ENCODE peak calls at places on chromosomes 4 and X, in four cellular contexts. One of them, this sample, is unnamed.

GRCh38 chrX:110097920-110098319 is 95.0 kb downstream of the TMEM164 start:
- DNase-seq in H1: no peak
- DNase-seq in K562: no peak
- DNase-seq in A549: no peak
- DNase-seq in this sample: no peak

GRCh38 chr4:169384741-169385140 is 114.0 kb upstream of the SH3RF1 start:
- DNase-seq in H1: no peak
- DNase-seq in K562: no peak
- DNase-seq in A549: no peak
- DNase-seq in this sample: no peak

GRCh38 chr4:146134761-146135160 is 40.8 kb upstream of the LSM6 start:
- DNase-seq in K562: no peak
- DNase-seq in A549: no peak
- DNase-seq in H1: no peak
- DNase-seq in this sample: no peak

GRCh38 chr4:88745581-88746163 is 48.0 kb upstream of the NAP1L5 start:
- DNase-seq in A549: no peak
- DNase-seq in K562: no peak
- DNase-seq in H1: no peak
- DNase-seq in this sample: no peak

GRCh38 chr4:128670434-128670999 is 139.0 kb upstream of the JADE1 start:
- DNase-seq in H1: no peak
- DNase-seq in A549: no peak
- DNase-seq in K562: no peak
- DNase-seq in this sample: no peak

GRCh38 chrX:153460826-153461225 is 9.6 kb downstream of the HAUS7 start:
- DNase-seq in A549: peak; percentile 67
- DNase-seq in K562: peak; percentile 53
- DNase-seq in H1: no peak
- DNase-seq in this sample: peak; percentile 15

GRCh38 chr4:54185380-54185779 is 43.7 kb upstream of the PDGFRA start:
- DNase-seq in K562: peak; percentile 11
- DNase-seq in H1: no peak
- DNase-seq in A549: no peak
- DNase-seq in this sample: no peak

GRCh38 chr4:84800256-84800655 is 166.2 kb downstream of the WDFY3 start:
- DNase-seq in H1: no peak
- DNase-seq in K562: no peak
- DNase-seq in A549: no peak
- DNase-seq in this sample: no peak

GRCh38 chrX:41512394-41512793 is 65.3 kb downstream of the NYX start:
- DNase-seq in A549: no peak
- DNase-seq in K562: no peak
- DNase-seq in H1: no peak
- DNase-seq in this sample: no peak

GRCh38 chrX:152907084-152907651 is 9.3 kb downstream of the ZNF185 start:
- DNase-seq in H1: no peak
- DNase-seq in K562: peak; percentile 49
- DNase-seq in A549: no peak
- DNase-seq in this sample: no peak

GRCh38 chrX:154411322-154411980 is at the start of gene TAFAZZIN:
- DNase-seq in A549: peak; percentile 78
- DNase-seq in K562: peak; percentile 77
- DNase-seq in H1: peak; percentile 75
- DNase-seq in this sample: peak; percentile 21

GRCh38 chr4:168854216-168854921 is 155.7 kb downstream of the CBR4 start:
- DNase-seq in A549: no peak
- DNase-seq in H1: no peak
- DNase-seq in K562: no peak
- DNase-seq in this sample: no peak

GRCh38 chrX:65034641-65035450 is 58.6 kb upstream of the ZC4H2 start:
- DNase-seq in A549: peak; percentile 25
- DNase-seq in K562: peak; percentile 89
- DNase-seq in H1: peak; percentile 79
- DNase-seq in this sample: peak; percentile 56

GRCh38 chr4:187732524-187732923 is 263.0 kb upstream of the ZFP42 start:
- DNase-seq in H1: no peak
- DNase-seq in K562: no peak
- DNase-seq in A549: no peak
- DNase-seq in this sample: no peak

GRCh38 chr4:190019023-190019858 is 7.8 kb downstream of the FRG2 start:
- DNase-seq in A549: no peak
- DNase-seq in K562: no peak
- DNase-seq in H1: peak; percentile 68
- DNase-seq in this sample: no peak

GRCh38 chr4:153705743-153706468 is 21.8 kb downstream of the TLR2 start:
- DNase-seq in K562: no peak
- DNase-seq in H1: no peak
- DNase-seq in A549: no peak
- DNase-seq in this sample: no peak

GRCh38 chrX:150094996-150095395 is 156.7 kb upstream of the EOLA2 start:
- DNase-seq in K562: no peak
- DNase-seq in A549: no peak
- DNase-seq in H1: no peak
- DNase-seq in this sample: no peak

GRCh38 chr4:127141857-127142256 is 490.9 kb upstream of the INTU start:
- DNase-seq in K562: no peak
- DNase-seq in H1: no peak
- DNase-seq in A549: no peak
- DNase-seq in this sample: no peak

GRCh38 chr4:182190306-182190705 is 52.9 kb upstream of the TENM3 start:
- DNase-seq in H1: no peak
- DNase-seq in K562: no peak
- DNase-seq in A549: no peak
- DNase-seq in this sample: no peak

GRCh38 chr4:120658772-120659171 is 263.8 kb downstream of the PRDM5 start:
- DNase-seq in K562: no peak
- DNase-seq in H1: no peak
- DNase-seq in A549: no peak
- DNase-seq in this sample: no peak

GRCh38 chr4:6688879-6689505 is 4.7 kb upstream of the S100P start:
- DNase-seq in K562: peak; percentile 71
- DNase-seq in H1: peak; percentile 55
- DNase-seq in A549: peak; percentile 77
- DNase-seq in this sample: peak; percentile 91
- TF ChIP-seq PHF8 in K562: peak; percentile 28
- TF ChIP-seq PHF8 in H1: no peak
- TF ChIP-seq PHF8 in A549: no peak
- TF ChIP-seq PHF8 in this sample: peak; percentile 35

DNA sequence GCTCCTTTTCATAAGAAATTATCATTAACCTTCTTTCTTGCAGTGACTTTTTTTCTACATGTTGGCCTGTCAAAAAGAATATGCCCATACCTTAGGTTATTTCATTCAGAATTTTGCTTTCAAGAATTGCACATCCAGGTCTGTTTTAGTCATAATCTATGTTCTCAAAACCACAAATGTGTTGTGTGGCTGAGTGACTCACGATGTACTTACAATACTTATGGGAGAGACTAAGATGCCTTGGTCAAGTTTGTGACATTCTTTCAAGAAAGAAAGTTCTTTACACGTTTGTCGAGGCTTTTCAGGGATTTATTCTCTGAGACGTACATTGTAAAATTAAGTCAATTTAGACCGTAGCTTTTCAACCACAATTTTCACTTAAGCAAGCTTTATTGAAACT is 396.7 kb downstream of the FSTL5 start:
- DNase-seq in H1: no peak
- DNase-seq in K562: no peak
- DNase-seq in A549: no peak
- DNase-seq in this sample: no peak
- TF ChIP-seq PHF8 in H1: no peak
- TF ChIP-seq PHF8 in K562: no peak
- TF ChIP-seq PHF8 in A549: no peak
- TF ChIP-seq PHF8 in this sample: no peak

GRCh38 chr4:159455675-159456235 is 352.9 kb downstream of the RAPGEF2 start:
- DNase-seq in A549: peak; percentile 49
- DNase-seq in K562: peak; percentile 69
- DNase-seq in H1: no peak
- DNase-seq in this sample: peak; percentile 49
- TF ChIP-seq PHF8 in A549: no peak
- TF ChIP-seq PHF8 in K562: no peak
- TF ChIP-seq PHF8 in H1: no peak
- TF ChIP-seq PHF8 in this sample: no peak

DNA sequence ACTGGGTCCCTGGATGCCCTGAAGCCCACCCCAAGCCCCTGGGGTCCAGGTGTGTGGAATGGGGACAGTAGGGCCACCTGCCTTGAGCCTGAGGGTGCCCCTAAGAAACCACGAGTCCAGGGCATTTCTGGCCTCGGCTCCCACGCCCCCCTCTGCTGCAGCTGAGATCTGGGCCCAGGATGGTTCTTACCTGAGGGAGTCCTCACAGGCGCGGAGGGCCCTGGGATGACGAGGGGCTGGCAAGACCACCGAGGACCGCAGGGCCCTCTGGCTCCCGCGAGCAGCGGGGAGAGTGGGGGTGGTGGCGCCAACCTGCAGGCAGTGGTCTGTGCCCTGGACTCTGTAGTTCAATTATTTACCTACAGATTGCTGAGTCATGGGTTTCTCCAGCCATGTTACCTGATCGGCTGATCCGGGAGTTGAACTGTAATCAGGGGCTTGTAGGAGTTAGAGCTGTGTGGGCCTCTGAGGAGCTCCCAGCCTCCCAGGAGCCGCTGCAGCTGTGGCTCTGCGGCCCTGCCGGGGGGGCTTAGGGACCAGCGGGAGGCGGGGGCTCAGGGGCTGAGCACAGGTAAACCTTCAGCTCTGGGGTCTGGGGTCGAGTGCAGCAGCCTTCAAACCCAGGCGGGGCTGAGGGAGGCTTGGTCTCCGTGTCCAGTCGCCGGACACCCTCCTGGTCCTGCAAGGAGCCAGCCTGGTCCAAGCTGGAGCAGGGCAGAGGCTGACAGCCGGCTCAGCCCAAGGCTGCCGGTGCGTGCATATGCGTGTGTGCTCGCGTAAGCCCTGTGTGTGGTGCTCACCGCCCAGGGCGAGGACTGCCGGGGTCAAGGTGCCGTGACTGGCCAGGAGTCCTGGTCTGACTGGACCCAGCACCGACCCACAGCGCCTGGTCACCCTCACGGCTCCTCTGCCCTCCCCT is at the start of gene SLC26A1:
- DNase-seq in K562: peak; percentile 49
- DNase-seq in A549: no peak
- DNase-seq in H1: no peak
- DNase-seq in this sample: peak; percentile 95
- TF ChIP-seq PHF8 in K562: no peak
- TF ChIP-seq PHF8 in A549: no peak
- TF ChIP-seq PHF8 in H1: no peak
- TF ChIP-seq PHF8 in this sample: no peak

GRCh38 chr4:3605491-3605890 is 73.3 kb upstream of the LRPAP1 start:
- DNase-seq in H1: no peak
- DNase-seq in A549: no peak
- DNase-seq in K562: no peak
- DNase-seq in this sample: no peak

GRCh38 chr4:3612275-3612674 is 80.1 kb upstream of the LRPAP1 start:
- DNase-seq in A549: no peak
- DNase-seq in K562: no peak
- DNase-seq in H1: no peak
- DNase-seq in this sample: no peak

GRCh38 chr4:3612934-3613333 is 80.7 kb upstream of the LRPAP1 start:
- DNase-seq in A549: no peak
- DNase-seq in K562: no peak
- DNase-seq in H1: no peak
- DNase-seq in this sample: no peak

GRCh38 chr4:3611778-3612177 is 79.6 kb upstream of the LRPAP1 start:
- DNase-seq in H1: no peak
- DNase-seq in K562: no peak
- DNase-seq in A549: no peak
- DNase-seq in this sample: no peak

GRCh38 chr4:3607690-3608514 is 75.7 kb upstream of the LRPAP1 start:
- DNase-seq in A549: no peak
- DNase-seq in H1: no peak
- DNase-seq in K562: no peak
- DNase-seq in this sample: no peak
- TF ChIP-seq PHF8 in A549: no peak
- TF ChIP-seq PHF8 in H1: no peak
- TF ChIP-seq PHF8 in K562: no peak
- TF ChIP-seq PHF8 in this sample: no peak

DNA sequence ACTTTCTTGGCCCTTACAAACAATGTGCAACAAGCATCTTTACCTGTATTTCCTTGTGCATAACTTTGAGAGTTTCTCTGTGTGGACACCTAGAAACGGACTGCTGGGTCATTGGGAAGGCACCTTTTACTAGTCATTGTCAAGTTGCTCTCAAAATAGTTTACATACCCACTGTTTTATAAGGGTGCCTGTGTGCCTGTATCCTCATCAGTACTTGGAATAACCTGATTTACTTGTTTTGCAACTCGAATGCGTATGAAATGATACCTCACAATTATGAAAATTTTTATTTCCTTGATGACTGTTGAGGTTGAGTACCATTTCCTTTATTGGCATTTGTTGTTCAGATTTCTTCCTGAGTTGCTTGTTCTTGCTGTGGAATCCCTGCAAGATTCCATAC is 150.8 kb downstream of the STIM2 start:
- DNase-seq in K562: no peak
- DNase-seq in A549: no peak
- DNase-seq in H1: no peak
- DNase-seq in this sample: no peak
- TF ChIP-seq PHF8 in K562: no peak
- TF ChIP-seq PHF8 in A549: no peak
- TF ChIP-seq PHF8 in H1: no peak
- TF ChIP-seq PHF8 in this sample: no peak

GRCh38 chr4:121707344-121707743 is 10.6 kb upstream of the ANXA5 start:
- DNase-seq in K562: no peak
- DNase-seq in A549: no peak
- DNase-seq in H1: no peak
- DNase-seq in this sample: no peak

GRCh38 chr4:121702136-121702535 is 5.4 kb upstream of the ANXA5 start:
- DNase-seq in H1: no peak
- DNase-seq in A549: no peak
- DNase-seq in K562: no peak
- DNase-seq in this sample: no peak

GRCh38 chr4:121705521-121705920 is 8.7 kb upstream of the ANXA5 start:
- DNase-seq in A549: no peak
- DNase-seq in H1: no peak
- DNase-seq in K562: no peak
- DNase-seq in this sample: no peak

GRCh38 chr4:121709766-121710405 is 13.1 kb upstream of the ANXA5 start:
- DNase-seq in A549: no peak
- DNase-seq in H1: no peak
- DNase-seq in K562: no peak
- DNase-seq in this sample: no peak

DNA sequence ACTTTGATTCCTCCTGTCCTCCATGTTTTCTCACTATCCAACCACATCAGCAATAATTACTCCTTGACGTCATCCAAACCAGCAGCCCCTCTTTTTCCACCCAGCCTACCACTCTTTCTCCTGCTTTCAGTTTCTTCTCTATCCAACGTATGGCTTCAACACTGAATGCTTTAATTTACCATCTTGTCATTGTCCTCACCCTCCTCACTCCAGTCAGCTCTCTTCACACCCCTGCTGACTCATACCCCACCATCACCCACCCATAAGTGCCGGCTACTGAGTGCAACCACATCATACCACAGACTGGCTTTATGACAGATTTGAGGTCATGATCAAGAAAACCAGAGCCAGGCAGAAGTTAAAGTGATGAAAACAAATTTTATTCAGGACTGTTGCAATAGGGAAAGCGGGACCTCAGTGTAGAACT is 9.8 kb upstream of the ANXA5 start:
- DNase-seq in K562: no peak
- DNase-seq in A549: no peak
- DNase-seq in H1: no peak
- DNase-seq in this sample: no peak
- TF ChIP-seq PHF8 in K562: no peak
- TF ChIP-seq PHF8 in A549: no peak
- TF ChIP-seq PHF8 in H1: no peak
- TF ChIP-seq PHF8 in this sample: no peak

This sample was measured in HepG2.